ENCODE peak calls at places on chromosome 15, in ten cellular contexts. V, C, X, I, W, M, F, S, B and R are unnamed samples.

GRCh38 chr15:48790716-48791115 is 20.2 kb downstream of the CEP152 start:
- DNase-seq in F (no peak), W (no peak), X (no peak), S (no peak), C (no peak), M (no peak), V (peak; percentile 5), B (no peak), I (no peak), R (no peak)

GRCh38 chr15:70670680-70671079 is 92.7 kb downstream of the UACA start:
- DNase-seq in V (no peak), C (no peak), I (no peak), S (peak; percentile 15), B (no peak), X (no peak), F (peak; percentile 46), W (peak; percentile 5), M (no peak), R (no peak)

GRCh38 chr15:48413304-48413703 is 82.1 kb downstream of the DUT start:
- DNase-seq in V (no peak), W (no peak), B (no peak), M (no peak), I (no peak), X (peak; percentile 31), S (peak; percentile 78), C (no peak), F (peak; percentile 86), R (no peak)

GRCh38 chr15:31080618-31081017 is 20.9 kb downstream of the TRPM1 start:
- DNase-seq in C (peak; percentile 57), W (peak; percentile 1), V (peak; percentile 47), B (peak; percentile 68), M (peak; percentile 86), F (peak; percentile 70), I (peak; percentile 90), X (peak; percentile 59), S (peak; percentile 69), R (no peak)

GRCh38 chr15:67082007-67082536 is 16.7 kb downstream of the SMAD3 start:
- DNase-seq in X (no peak), I (no peak), S (no peak), M (no peak), B (no peak), F (no peak), W (no peak), C (no peak), V (no peak), R (peak; percentile 55)

GRCh38 chr15:74370471-74370870 is 3.0 kb upstream of the CYP11A1 start:
- DNase-seq in F (no peak), B (no peak), W (no peak), S (no peak), M (no peak), X (no peak), C (no peak), V (no peak), I (no peak), R (no peak)

GRCh38 chr15:76439542-76439941 is 103.0 kb downstream of the ISL2 start:
- DNase-seq in V (no peak), X (no peak), I (peak; percentile 56), M (peak; percentile 68), C (no peak), F (no peak), B (no peak), S (no peak), W (no peak), R (no peak)

GRCh38 chr15:32982001-32982400 is 212.5 kb downstream of the FMN1 start:
- DNase-seq in S (no peak), B (no peak), V (no peak), X (no peak), C (no peak), I (no peak), M (no peak), F (no peak), W (no peak), R (no peak)

GRCh38 chr15:69080203-69080957 is 65.9 kb downstream of the NOX5 start:
- DNase-seq in V (no peak), I (peak; percentile 68), W (no peak), B (no peak), M (peak; percentile 45), X (no peak), F (peak; percentile 63), C (no peak), S (peak; percentile 41), R (no peak)